ENCODE peak calls at places on chromosomes 16 and 17, in four cellular contexts. A is fibroblast of the aortic adventitia, S is transverse colon, G is breast epithelium. M is an unnamed sample.

GRCh38 chr17:15510361-15510760 is 42.9 kb upstream of the CDRT4 start:
- DNase-seq in A (peak; percentile 67), S (no peak), G (no peak), M (no peak)

GRCh38 chr17:74274060-74274702 is at the start of gene DNAI2:
- DNase-seq in A (no peak), S (peak; percentile 35), G (no peak), M (no peak)

GRCh38 chr17:47663997-47664941 is 14.6 kb downstream of the KPNB1 start:
- DNase-seq in A (peak; percentile 71), S (peak; percentile 60), G (no peak), M (peak; percentile 50)

GRCh38 chr17:54916721-54917120 is 16.1 kb downstream of the TOM1L1 start:
- DNase-seq in A (no peak), S (no peak), G (no peak), M (no peak)

GRCh38 chr17:80468781-80469533 is 7.5 kb downstream of the NPTX1 start:
- DNase-seq in A (no peak), S (no peak), G (no peak), M (no peak)

GRCh38 chr16:56814537-56815432 is 50.2 kb upstream of the SLC12A3 start:
- DNase-seq in A (no peak), S (no peak), G (no peak), M (peak; percentile 33)

GRCh38 chr17:80943346-80944145 is 48.1 kb upstream of the CHMP6 start:
- DNase-seq in A (no peak), S (no peak), G (no peak), M (no peak)

GRCh38 chr17:78883090-78883532 is 19.9 kb downstream of the CEP295NL start:
- DNase-seq in A (peak; percentile 84), S (peak; percentile 63), G (peak; percentile 55), M (peak; percentile 90)

GRCh38 chr16:87554754-87555427 is 47.4 kb upstream of the JPH3 start:
- DNase-seq in A (no peak), S (no peak), G (no peak), M (no peak)

GRCh38 chr17:79046501-79047280 is 22.7 kb downstream of the C1QTNF1 start:
- DNase-seq in A (peak; percentile 69), S (no peak), G (no peak), M (no peak)

GRCh38 chr16:67177743-67178699 is 5.7 kb downstream of the MATCAP1 start:
- DNase-seq in A (no peak), S (peak; percentile 87), G (peak; percentile 74), M (peak; percentile 92)

GRCh38 chr17:35543856-35544255 is 6.4 kb upstream of the SLFN12L start:
- DNase-seq in A (no peak), S (no peak), G (no peak), M (no peak)

GRCh38 chr16:57534337-57534880 is 2.0 kb downstream of the CCDC102A start:
- DNase-seq in A (no peak), S (no peak), G (no peak), M (no peak)

GRCh38 chr17:73359987-73360410 is 48.2 kb upstream of the CDC42EP4 start:
- DNase-seq in A (no peak), S (peak; percentile 77), G (peak; percentile 82), M (peak; percentile 76)

GRCh38 chr17:47702391-47702995 is 8.5 kb downstream of the TBKBP1 start:
- DNase-seq in A (no peak), S (no peak), G (no peak), M (no peak)

GRCh38 chr17:81388612-81389367 is 6.5 kb upstream of the BAHCC1 start:
- DNase-seq in A (no peak), S (no peak), G (no peak), M (no peak)

GRCh38 chr16:66798162-66798561 is 3.2 kb downstream of the TERB1 start:
- DNase-seq in A (peak; percentile 70), S (no peak), G (no peak), M (no peak)

GRCh38 chr16:53991181-53992056 is 287.5 kb downstream of the FTO start:
- DNase-seq in A (peak; percentile 23), S (no peak), G (no peak), M (no peak)

GRCh38 chr17:33653389-33653788 is 360.3 kb upstream of the ASIC2 start:
- DNase-seq in A (no peak), S (no peak), G (no peak), M (no peak)

GRCh38 chr16:88577166-88577565 is 7.0 kb downstream of the ZC3H18 start:
- DNase-seq in A (no peak), S (no peak), G (no peak), M (no peak)

GRCh38 chr16:84115919-84116719 is 623 bp downstream of the MBTPS1 start:
- DNase-seq in A (peak; percentile 59), S (peak; percentile 62), G (no peak), M (peak; percentile 37)

GRCh38 chr17:79844869-79845600 is 5.8 kb upstream of the CBX4 start:
- DNase-seq in A (peak; percentile 22), S (peak; percentile 68), G (no peak), M (no peak)

GRCh38 chr17:41885733-41886132 is 20.5 kb upstream of the KLHL11 start:
- DNase-seq in A (no peak), S (no peak), G (no peak), M (no peak)

GRCh38 chr17:76811028-76811427 is 57.2 kb upstream of the MGAT5B start:
- DNase-seq in A (no peak), S (no peak), G (no peak), M (no peak)

GRCh38 chr16:71311553-71312158 is 22.5 kb upstream of the CMTR2 start:
- DNase-seq in A (peak; percentile 23), S (no peak), G (no peak), M (no peak)

DNA sequence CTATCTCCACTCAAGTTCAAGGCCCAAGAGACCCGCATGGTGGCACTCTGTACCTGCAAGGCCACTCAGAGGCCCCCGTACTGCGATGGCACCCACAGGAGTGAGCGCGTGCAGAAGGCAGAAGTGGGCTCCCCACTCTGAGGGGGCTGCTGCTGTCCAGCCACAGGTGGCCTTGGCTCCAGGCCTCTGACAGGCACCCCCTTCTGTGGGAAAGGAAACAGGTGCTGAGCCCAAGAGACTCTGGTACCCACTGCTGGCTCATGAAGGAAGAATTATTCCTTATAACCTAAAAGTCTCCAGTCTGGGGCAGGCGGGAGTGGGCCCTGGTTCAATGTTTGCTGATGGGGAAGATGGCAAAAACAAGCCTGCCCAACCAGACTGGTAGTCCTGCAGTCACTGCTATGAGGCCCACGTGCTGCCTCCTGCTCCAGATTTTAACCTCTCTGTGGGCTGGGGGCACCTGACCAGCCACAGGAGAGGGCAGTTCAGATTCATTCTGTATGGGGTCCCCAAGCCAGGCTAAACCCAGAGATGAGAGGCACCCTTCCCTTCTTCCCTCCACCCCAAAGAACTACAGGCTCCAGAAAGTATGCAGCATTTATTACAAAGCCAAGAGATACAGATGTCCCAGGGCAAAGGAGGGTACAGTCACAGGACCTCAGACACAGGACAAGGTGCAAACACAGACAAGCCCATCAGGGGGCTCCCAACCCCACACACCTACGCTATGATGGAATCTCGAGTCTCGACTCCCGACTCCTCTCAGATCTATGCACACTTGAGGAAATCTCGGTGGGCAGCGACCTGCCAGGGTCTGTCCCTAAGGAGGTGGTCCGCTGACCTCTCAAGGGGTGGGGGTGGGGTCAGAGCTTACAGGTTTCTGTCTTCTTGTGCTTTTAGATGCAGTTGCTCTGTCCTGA is 3.4 kb downstream of the CISD3 start:
- DNase-seq in A (no peak), S (no peak), G (no peak), M (no peak)
- TF ChIP-seq CTCF in A (no peak), S (no peak), G (no peak), M (peak; percentile 40)

DNA sequence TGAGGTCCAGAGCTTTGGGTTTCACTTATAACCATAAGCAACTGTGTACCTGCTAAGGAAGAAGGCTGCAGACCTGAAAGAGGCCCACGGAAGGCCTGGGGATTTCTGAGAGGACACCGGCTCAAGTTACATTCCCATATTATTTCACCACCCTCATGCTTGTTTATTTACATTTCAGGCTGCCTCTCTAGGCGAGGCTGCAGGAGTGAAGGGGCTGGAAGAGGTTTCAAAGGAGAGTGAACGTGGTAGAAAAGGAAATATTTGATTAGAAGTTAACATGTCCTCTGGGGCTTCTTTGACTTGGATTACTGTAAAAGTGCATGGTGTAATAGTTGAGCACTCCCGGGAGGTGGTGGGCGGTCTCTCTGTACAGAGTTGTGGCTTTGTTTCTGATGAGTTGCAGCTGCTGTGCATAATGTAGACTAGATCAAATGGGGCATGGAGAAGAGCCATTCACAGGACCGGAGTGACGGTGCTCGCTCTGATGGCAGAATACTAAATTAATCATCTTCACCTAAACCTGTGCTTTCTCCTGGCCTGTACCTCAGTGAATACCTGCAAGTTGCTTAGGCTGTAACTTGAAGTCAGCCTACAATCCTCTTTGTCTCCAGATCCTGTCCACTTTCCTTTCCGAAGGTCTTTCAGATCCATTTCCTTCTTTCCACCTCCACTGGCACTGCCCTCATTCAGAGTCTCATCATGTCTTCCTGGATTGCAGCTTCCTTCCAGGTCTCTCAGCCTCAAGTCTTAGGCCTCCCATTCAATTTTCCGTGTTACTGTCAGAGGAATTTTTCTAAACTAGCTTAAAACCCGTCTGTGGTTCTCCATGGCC is 1.9 kb upstream of the CPD start:
- DNase-seq in A (peak; percentile 81), S (no peak), G (no peak), M (peak; percentile 87)
- H3K4me3 ChIP-seq in A (no peak overlapping the region), S (no peak overlapping the region), G (no peak overlapping the region), M (no peak overlapping the region)

GRCh38 chr17:5237541-5238016 is 2.9 kb upstream of the SCIMP start:
- DNase-seq in A (peak; percentile 49), S (peak; percentile 72), G (peak; percentile 63), M (peak; percentile 64)
- TF ChIP-seq CTCF in A (peak; percentile 55), S (peak; percentile 60), G (no peak), M (peak; percentile 79)

GRCh38 chr17:21287703-21288449 is 3.4 kb downstream of the MAP2K3 start:
- DNase-seq in A (peak; percentile 97), S (peak; percentile 99), G (peak; percentile 95), M (peak; percentile 96)
- H3K4me3 ChIP-seq in A (peak overlapping the region; percentile 95), S (peak overlapping the region; percentile 93), G (peak overlapping the region; percentile 67), M (peak overlapping the region; percentile 76)

GRCh38 chr16:62261760-62262159 is 225.5 kb upstream of the CDH8 start:
- DNase-seq in A (no peak), S (no peak), G (no peak), M (no peak)

GRCh38 chr16:62253926-62254325 is 217.7 kb upstream of the CDH8 start:
- DNase-seq in A (no peak), S (no peak), G (no peak), M (no peak)

GRCh38 chr16:62254847-62255246 is 218.6 kb upstream of the CDH8 start:
- DNase-seq in A (no peak), S (no peak), G (no peak), M (no peak)

GRCh38 chr16:62256406-62256805 is 220.2 kb upstream of the CDH8 start:
- DNase-seq in A (no peak), S (no peak), G (no peak), M (no peak)
- TF ChIP-seq CTCF in A (no peak), S (no peak), G (no peak), M (peak; percentile 60)

GRCh38 chr17:7579839-7580630 is 597 bp downstream of the CD68 start:
- DNase-seq in A (no peak), S (no peak), G (no peak), M (no peak)
- H3K4me3 ChIP-seq in A (peak overlapping the region; percentile 48), S (peak overlapping the region; percentile 1), G (peak overlapping the region; percentile 59), M (peak overlapping the region; percentile 38)

GRCh38 chr16:9297437-9298113 is 206.1 kb downstream of the HAPSTR1 start:
- DNase-seq in A (peak; percentile 1), S (no peak), G (no peak), M (peak; percentile 1)
- TF ChIP-seq CTCF in A (peak; percentile 33), S (peak; percentile 54), G (peak; percentile 34), M (peak; percentile 58)

GRCh38 chr16:19119564-19119963 is 5.8 kb downstream of the ITPRIPL2 start:
- DNase-seq in A (peak; percentile 89), S (no peak), G (no peak), M (peak; percentile 91)
- H3K4me3 ChIP-seq in A (peak overlapping the region; percentile 70), S (no peak overlapping the region), G (peak overlapping the region; percentile 34), M (peak overlapping the region; percentile 59)